ENCODE peak calls at places on chromosomes 5 and 9, in nine cellular contexts. E is activated T-helper 9 cell treated with anti-CD3 and anti-CD28 coated beads, Interleukin-2, amount 50 U/mL, for 16 hours; I is effector memory CD8-positive, alpha-beta T cell; R is iPS-NIHi11; W is mucosa of descending colon; L is left cardiac atrium; B is M059J; D is EH; Q is HS-27A. S is an unnamed sample.

GRCh38 chr5:107395632-107396350 is 274.9 kb downstream of the EFNA5 start:
- DNase-seq in E (no peak), I (no peak), R (no peak), W (no peak), L (no peak), B (peak; percentile 17), D (no peak), Q (no peak), S (no peak)

GRCh38 chr5:150778517-150779396 is at the start of gene SMIM3:
- DNase-seq in E (peak; percentile 57), I (peak; percentile 27), R (peak; percentile 90), W (peak; percentile 88), L (peak; percentile 87), B (peak; percentile 79), D (peak; percentile 80), Q (no peak), S (peak; percentile 21)

GRCh38 chr5:73157399-73158303 is 15.3 kb upstream of the TMEM174 start:
- DNase-seq in E (no peak), I (no peak), R (no peak), W (no peak), L (no peak), B (no peak), D (no peak), Q (no peak), S (peak; percentile 11)

GRCh38 chr5:142611154-142611553 is 74.7 kb downstream of the FGF1 start:
- DNase-seq in E (peak; percentile 46), I (peak; percentile 42), R (peak; percentile 81), W (peak; percentile 72), L (peak; percentile 75), B (peak; percentile 66), D (peak; percentile 68), Q (no peak), S (peak; percentile 6)

GRCh38 chr5:124888050-124888506 is 141.6 kb upstream of the ZNF608 start:
- DNase-seq in E (no peak), I (no peak), R (peak; percentile 46), W (no peak), L (no peak), B (no peak), D (no peak), Q (no peak), S (no peak)

GRCh38 chr5:113581388-113581787 is 67.9 kb downstream of the YTHDC2 start:
- DNase-seq in E (no peak), I (no peak), R (no peak), W (no peak), L (no peak), B (no peak), D (no peak), Q (no peak), S (no peak)

GRCh38 chr9:82131072-82131471 is 142.5 kb downstream of the SPATA31D1 start:
- DNase-seq in E (no peak), I (no peak), R (no peak), W (no peak), L (no peak), B (no peak), D (no peak), Q (no peak), S (no peak)

GRCh38 chr5:76331139-76331538 is 71.9 kb upstream of the IQGAP2 start:
- DNase-seq in E (no peak), I (no peak), R (no peak), W (no peak), L (no peak), B (no peak), D (no peak), Q (no peak), S (no peak)

GRCh38 chr9:129624168-129624759 is 1.7 kb upstream of the NTMT1 start:
- DNase-seq in E (peak; percentile 57), I (peak; percentile 62), R (peak; percentile 76), W (peak; percentile 77), L (no peak), B (peak; percentile 47), D (peak; percentile 61), Q (no peak), S (peak; percentile 34)

GRCh38 chr5:82111191-82111590 is 139.4 kb downstream of the ATG10 start:
- DNase-seq in E (no peak), I (no peak), R (no peak), W (no peak), L (no peak), B (peak; percentile 74), D (peak; percentile 9), Q (no peak), S (no peak)

GRCh38 chr9:26863074-26863473 is 29.5 kb downstream of the CAAP1 start:
- DNase-seq in E (no peak), I (no peak), R (peak; percentile 7), W (no peak), L (no peak), B (peak; percentile 21), D (peak; percentile 5), Q (no peak), S (no peak)

GRCh38 chr9:136856541-136857141 is 4.5 kb downstream of the MAMDC4 start:
- DNase-seq in E (no peak), I (no peak), R (no peak), W (peak; percentile 30), L (peak; percentile 20), B (no peak), D (no peak), Q (no peak), S (no peak)

S was measured in DMS79 treated with DMSO at 0.1 percent for 48 hours.